ENCODE peak calls at places on chromosome 11, in eight cellular contexts. U is breast epithelium; W is activated CD4-positive, alpha-beta T cell treated with anti-CD3 and anti-CD28 coated beads, Interleukin-2, amount 50 U/mL, for 24 hours; H is activated T-cell treated with anti-CD3 and anti-CD28 coated beads for 24 hours; T is anterior cingulate cortex; Q is bronchial epithelial cell; N is stimulated activated CD4-positive, alpha-beta T cell treated with anti-CD3 and anti-CD28 coated beads, Interleukin-2, amount 100 ng/mL, for 24 hours; S is CMK. A is an unnamed sample.
A peak's percentile ranks its signal among the peaks of the same experiment; 100 is the strongest.

GRCh38 chr11:57491371-57492061 is 24.0 kb downstream of the SLC43A1 start:
- DNase-seq in U (no peak), W (no peak), H (peak; percentile 30), T (no peak), Q (no peak), N (peak; percentile 57), S (no peak), A (no peak)

GRCh38 chr11:114208371-114208770 is 87.8 kb upstream of the NNMT start:
- DNase-seq in U (no peak), W (no peak), H (no peak), T (no peak), Q (peak; percentile 44), N (no peak), S (no peak), A (no peak)

GRCh38 chr11:18011633-18012313 is 1.1 kb downstream of the SERGEF start:
- DNase-seq in U (no peak), W (no peak), H (no peak), T (no peak), Q (no peak), N (no peak), S (no peak), A (peak; percentile 30)

GRCh38 chr11:20671856-20672546 is 2.6 kb downstream of the NELL1 start:
- DNase-seq in U (no peak), W (no peak), H (no peak), T (no peak), Q (peak; percentile 16), N (no peak), S (no peak), A (no peak)

GRCh38 chr11:55714982-55715888 is 53.2 kb downstream of the OR4C6 start:
- DNase-seq in U (no peak), W (no peak), H (no peak), T (no peak), Q (no peak), N (no peak), S (no peak), A (no peak)

GRCh38 chr11:9301720-9302119 is 12.7 kb downstream of the TMEM41B start:
- DNase-seq in U (no peak), W (no peak), H (no peak), T (no peak), Q (no peak), N (no peak), S (no peak), A (no peak)

GRCh38 chr11:115644846-115645245 is 140.6 kb upstream of the CADM1 start:
- DNase-seq in U (no peak), W (no peak), H (no peak), T (no peak), Q (no peak), N (no peak), S (no peak), A (no peak)

GRCh38 chr11:952406-953385 is 27.0 kb downstream of the AP2A2 start:
- DNase-seq in U (no peak), W (no peak), H (no peak), T (no peak), Q (no peak), N (no peak), S (no peak), A (no peak)

GRCh38 chr11:75839851-75840250 is 24.8 kb downstream of the UVRAG start:
- DNase-seq in U (no peak), W (no peak), H (no peak), T (no peak), Q (peak; percentile 17), N (no peak), S (no peak), A (no peak)

GRCh38 chr11:12806113-12806512 is 131.9 kb downstream of the TEAD1 start:
- DNase-seq in U (no peak), W (no peak), H (no peak), T (no peak), Q (peak; percentile 91), N (no peak), S (no peak), A (no peak)

GRCh38 chr11:85742348-85742747 is 56.4 kb upstream of the CCDC89 start:
- DNase-seq in U (no peak), W (no peak), H (no peak), T (no peak), Q (no peak), N (no peak), S (no peak), A (no peak)